ENCODE peak calls at places on chromosome 15, in seven cellular contexts. X is nephron progenitor cell; H is stimulated activated CD4-positive, alpha-beta T cell treated with anti-CD3 and anti-CD28 coated beads, TNF-alpha, amount 100 ng/mL, for 4 hours; N is stimulated activated effector memory CD8-positive, alpha-beta T cell treated with anti-CD3 and anti-CD28 coated beads, Interleukin-12 subunit alpha, Interleukin-12 subunit beta, amount 100 ng/mL, for 72 hours; A is pulmonary artery endothelial cell; Y is mucosa of gallbladder; U is activated naive CD4-positive, alpha-beta T cell treated with Interleukin-2 at 50 U/mL for 16 hours. O is an unnamed sample.

GRCh38 chr15:38698215-38698614 is 133.6 kb upstream of the RASGRP1 start:
- DNase-seq in N (no peak), U (peak), A (no peak), X (no peak), H (no peak), Y (no peak), O (no peak)

GRCh38 chr15:72105111-72105510 is 12.8 kb downstream of the MYO9A start:
- DNase-seq in A (no peak), N (no peak), Y (no peak), H (no peak), U (no peak), X (no peak), O (no peak)

GRCh38 chr15:50137330-50137761 is 18.3 kb upstream of the ATP8B4 start:
- DNase-seq in A (no peak), N (peak), Y (no peak), U (peak), H (no peak), X (no peak), O (no peak)

GRCh38 chr15:67724679-67725365 is 100.5 kb upstream of the SKOR1 start:
- DNase-seq in X (no peak), H (no peak), N (no peak), U (no peak), Y (no peak), A (no peak), O (no peak)

GRCh38 chr15:25803036-25803435 is 60.1 kb downstream of the ATP10A start:
- DNase-seq in X (no peak), Y (no peak), N (no peak), H (no peak), A (no peak), U (no peak), O (no peak)

GRCh38 chr15:44082558-44083151 is 112.4 kb downstream of the FRMD5 start:
- DNase-seq in H (no peak), U (no peak), A (peak), X (no peak), Y (no peak), N (no peak), O (peak)

GRCh38 chr15:40944510-40945296 is 8.6 kb upstream of the CHAC1 start:
- DNase-seq in A (no peak), Y (no peak), H (no peak), N (no peak), X (no peak), U (no peak), O (no peak)

GRCh38 chr15:43126358-43126757 is 7.0 kb upstream of the TMEM62 start:
- DNase-seq in Y (no peak), X (no peak), N (no peak), H (no peak), A (no peak), U (no peak), O (no peak)

GRCh38 chr15:92123848-92124631 is 269.6 kb upstream of the ST8SIA2 start:
- DNase-seq in N (no peak), H (no peak), A (no peak), Y (no peak), U (no peak), X (no peak), O (no peak)

GRCh38 chr15:56598991-56599390 is 134.1 kb upstream of the MNS1 start:
- DNase-seq in N (no peak), X (no peak), H (no peak), A (no peak), U (no peak), Y (no peak), O (no peak)

GRCh38 chr15:25171856-25172687 is 217.3 kb downstream of the SNRPN start:
- DNase-seq in Y (no peak), A (no peak), N (no peak), X (no peak), H (no peak), U (no peak), O (no peak)

GRCh38 chr15:60674704-60675405 is 195.9 kb upstream of the ICE2 start:
- DNase-seq in Y (no peak), X (no peak), U (no peak), H (no peak), N (no peak), A (no peak), O (no peak)

GRCh38 chr15:31040611-31041010 is 49.2 kb upstream of the MTMR10 start:
- DNase-seq in Y (no peak), A (no peak), X (no peak), N (no peak), H (no peak), U (no peak), O (no peak)

GRCh38 chr15:92163641-92164040 is 230.0 kb upstream of the ST8SIA2 start:
- DNase-seq in U (no peak), X (no peak), N (no peak), A (no peak), Y (no peak), H (no peak), O (no peak)